ENCODE peak calls at places on chromosomes 12 and 14, in four cellular contexts. One of them, this sample, is unnamed.

GRCh38 chr12:56101045-56101444 is 3.3 kb upstream of the PA2G4 start:
- DNase-seq in activated CD4-positive, alpha-beta T cell treated with anti-CD3 and anti-CD28 coated beads, Interleukin-2, amount 50 U/mL, for 1 hour: no peak
- DNase-seq in GM23248: no peak
- DNase-seq in NCI-H460: no peak
- DNase-seq in this sample: no peak

GRCh38 chr12:76024102-76024781 is 7.3 kb downstream of the PHLDA1 start:
- DNase-seq in activated CD4-positive, alpha-beta T cell treated with anti-CD3 and anti-CD28 coated beads, Interleukin-2, amount 50 U/mL, for 1 hour: no peak
- DNase-seq in GM23248: no peak
- DNase-seq in NCI-H460: no peak
- DNase-seq in this sample: no peak

GRCh38 chr14:68282479-68283377 is 463.1 kb downstream of the RAD51B start:
- DNase-seq in activated CD4-positive, alpha-beta T cell treated with anti-CD3 and anti-CD28 coated beads, Interleukin-2, amount 50 U/mL, for 1 hour: peak
- DNase-seq in GM23248: no peak
- DNase-seq in NCI-H460: no peak
- DNase-seq in this sample: no peak

GRCh38 chr14:32494566-32495434 is 165.7 kb downstream of the AKAP6 start:
- DNase-seq in activated CD4-positive, alpha-beta T cell treated with anti-CD3 and anti-CD28 coated beads, Interleukin-2, amount 50 U/mL, for 1 hour: no peak
- DNase-seq in GM23248: peak
- DNase-seq in NCI-H460: no peak
- DNase-seq in this sample: no peak

GRCh38 chr14:89598548-89599186 is 181.6 kb upstream of the FOXN3 start:
- DNase-seq in activated CD4-positive, alpha-beta T cell treated with anti-CD3 and anti-CD28 coated beads, Interleukin-2, amount 50 U/mL, for 1 hour: no peak
- DNase-seq in GM23248: peak
- DNase-seq in NCI-H460: no peak
- DNase-seq in this sample: no peak

GRCh38 chr12:26153421-26154154 is 28.8 kb upstream of the BHLHE41 start:
- DNase-seq in activated CD4-positive, alpha-beta T cell treated with anti-CD3 and anti-CD28 coated beads, Interleukin-2, amount 50 U/mL, for 1 hour: no peak
- DNase-seq in GM23248: peak
- DNase-seq in NCI-H460: peak
- DNase-seq in this sample: no peak

GRCh38 chr12:105322070-105322469 is 8.4 kb upstream of the C12orf75 start:
- DNase-seq in activated CD4-positive, alpha-beta T cell treated with anti-CD3 and anti-CD28 coated beads, Interleukin-2, amount 50 U/mL, for 1 hour: no peak
- DNase-seq in GM23248: peak
- DNase-seq in NCI-H460: no peak
- DNase-seq in this sample: no peak

GRCh38 chr12:57590892-57591566 is at the start of gene PIP4K2C:
- DNase-seq in activated CD4-positive, alpha-beta T cell treated with anti-CD3 and anti-CD28 coated beads, Interleukin-2, amount 50 U/mL, for 1 hour: peak
- DNase-seq in GM23248: peak
- DNase-seq in NCI-H460: peak
- DNase-seq in this sample: peak

GRCh38 chr14:55336691-55337090 is 65.5 kb downstream of the FBXO34 start:
- DNase-seq in activated CD4-positive, alpha-beta T cell treated with anti-CD3 and anti-CD28 coated beads, Interleukin-2, amount 50 U/mL, for 1 hour: no peak
- DNase-seq in GM23248: no peak
- DNase-seq in NCI-H460: no peak
- DNase-seq in this sample: no peak

GRCh38 chr14:77094672-77095284 is 3.3 kb upstream of the CIPC start:
- DNase-seq in activated CD4-positive, alpha-beta T cell treated with anti-CD3 and anti-CD28 coated beads, Interleukin-2, amount 50 U/mL, for 1 hour: peak
- DNase-seq in GM23248: peak
- DNase-seq in NCI-H460: peak
- DNase-seq in this sample: peak

GRCh38 chr12:92717202-92717601 is 14.4 kb downstream of the PLEKHG7 start:
- DNase-seq in activated CD4-positive, alpha-beta T cell treated with anti-CD3 and anti-CD28 coated beads, Interleukin-2, amount 50 U/mL, for 1 hour: no peak
- DNase-seq in GM23248: peak
- DNase-seq in NCI-H460: no peak
- DNase-seq in this sample: no peak

GRCh38 chr12:56230449-56231183 is 765 bp downstream of the SLC39A5 start:
- DNase-seq in activated CD4-positive, alpha-beta T cell treated with anti-CD3 and anti-CD28 coated beads, Interleukin-2, amount 50 U/mL, for 1 hour: no peak
- DNase-seq in GM23248: no peak
- DNase-seq in NCI-H460: no peak
- DNase-seq in this sample: no peak

GRCh38 chr12:46282829-46283228 is 14.0 kb upstream of the SLC38A1 start:
- DNase-seq in activated CD4-positive, alpha-beta T cell treated with anti-CD3 and anti-CD28 coated beads, Interleukin-2, amount 50 U/mL, for 1 hour: no peak
- DNase-seq in GM23248: no peak
- DNase-seq in NCI-H460: no peak
- DNase-seq in this sample: no peak

GRCh38 chr14:20215196-20215595 is 8.3 kb upstream of the OR11H6 start:
- DNase-seq in activated CD4-positive, alpha-beta T cell treated with anti-CD3 and anti-CD28 coated beads, Interleukin-2, amount 50 U/mL, for 1 hour: no peak
- DNase-seq in GM23248: peak
- DNase-seq in NCI-H460: no peak
- DNase-seq in this sample: no peak

GRCh38 chr14:58746261-58746660 is 108.5 kb downstream of the DACT1 start:
- DNase-seq in activated CD4-positive, alpha-beta T cell treated with anti-CD3 and anti-CD28 coated beads, Interleukin-2, amount 50 U/mL, for 1 hour: no peak
- DNase-seq in GM23248: peak
- DNase-seq in NCI-H460: peak
- DNase-seq in this sample: no peak

GRCh38 chr12:4139191-4139590 is 134.4 kb upstream of the CCND2 start:
- DNase-seq in activated CD4-positive, alpha-beta T cell treated with anti-CD3 and anti-CD28 coated beads, Interleukin-2, amount 50 U/mL, for 1 hour: no peak
- DNase-seq in GM23248: no peak
- DNase-seq in NCI-H460: no peak
- DNase-seq in this sample: no peak

GRCh38 chr12:81378601-81379000 is 300.7 kb downstream of the ACSS3 start:
- DNase-seq in activated CD4-positive, alpha-beta T cell treated with anti-CD3 and anti-CD28 coated beads, Interleukin-2, amount 50 U/mL, for 1 hour: no peak
- DNase-seq in GM23248: no peak
- DNase-seq in NCI-H460: no peak
- DNase-seq in this sample: no peak

GRCh38 chr12:52670961-52671360 is 9.2 kb downstream of the KRT1 start:
- DNase-seq in activated CD4-positive, alpha-beta T cell treated with anti-CD3 and anti-CD28 coated beads, Interleukin-2, amount 50 U/mL, for 1 hour: no peak
- DNase-seq in GM23248: no peak
- DNase-seq in NCI-H460: no peak
- DNase-seq in this sample: no peak

GRCh38 chr12:13094349-13094748 is 9.1 kb downstream of the GSG1 start:
- DNase-seq in activated CD4-positive, alpha-beta T cell treated with anti-CD3 and anti-CD28 coated beads, Interleukin-2, amount 50 U/mL, for 1 hour: no peak
- DNase-seq in GM23248: peak
- DNase-seq in NCI-H460: no peak
- DNase-seq in this sample: no peak

GRCh38 chr14:50845166-50845565 is 14.2 kb upstream of the NIN start:
- DNase-seq in activated CD4-positive, alpha-beta T cell treated with anti-CD3 and anti-CD28 coated beads, Interleukin-2, amount 50 U/mL, for 1 hour: no peak
- DNase-seq in GM23248: no peak
- DNase-seq in NCI-H460: no peak
- DNase-seq in this sample: no peak

GRCh38 chr12:71303199-71303598 is 136.4 kb upstream of the LGR5 start:
- DNase-seq in activated CD4-positive, alpha-beta T cell treated with anti-CD3 and anti-CD28 coated beads, Interleukin-2, amount 50 U/mL, for 1 hour: no peak
- DNase-seq in GM23248: no peak
- DNase-seq in NCI-H460: no peak
- DNase-seq in this sample: no peak